ENCODE peak calls at places on chromosome 15, in seven cellular contexts. C, S, I, X, Y, K and M are unnamed samples.

GRCh38 chr15:94000603-94001002 is 230.8 kb upstream of the MCTP2 start:
- DNase-seq in K (no peak), X (no peak), Y (peak; percentile 22), S (no peak), C (no peak), I (no peak), M (no peak)

GRCh38 chr15:28889346-28889745 is 3.6 kb downstream of the APBA2 start:
- DNase-seq in S (peak; percentile 31), I (no peak), X (no peak), K (no peak), Y (no peak), C (no peak), M (no peak)

GRCh38 chr15:66738116-66738515 is 36.1 kb downstream of the SMAD6 start:
- DNase-seq in Y (no peak), S (peak; percentile 23), X (no peak), I (no peak), C (no peak), K (no peak), M (no peak)

GRCh38 chr15:60695713-60696522 is 217.0 kb upstream of the ICE2 start:
- DNase-seq in I (no peak), S (no peak), K (peak; percentile 47), X (no peak), C (no peak), Y (no peak), M (no peak)

GRCh38 chr15:56295433-56295832 is 51.8 kb upstream of the RFX7 start:
- DNase-seq in Y (no peak), I (no peak), X (no peak), K (no peak), S (no peak), C (no peak), M (no peak)

GRCh38 chr15:90047956-90048575 is 46.9 kb downstream of the ZNF710 start:
- DNase-seq in Y (no peak), I (no peak), K (peak; percentile 19), C (no peak), S (peak; percentile 58), X (no peak), M (no peak)

GRCh38 chr15:45958924-45959323 is 324.1 kb downstream of the SQOR start:
- DNase-seq in X (no peak), K (no peak), I (no peak), S (no peak), C (no peak), Y (no peak), M (no peak)

GRCh38 chr15:63327648-63328421 is 50.4 kb downstream of the APH1B start:
- DNase-seq in Y (no peak), S (no peak), K (no peak), C (no peak), I (no peak), X (no peak), M (peak; percentile 26)

GRCh38 chr15:52186651-52187486 is 4.3 kb downstream of the GNB5 start:
- DNase-seq in I (peak; percentile 43), X (no peak), C (no peak), S (no peak), Y (no peak), K (no peak), M (peak; percentile 13)

GRCh38 chr15:31365655-31366127 is 39.1 kb downstream of the KLF13 start:
- DNase-seq in S (peak; percentile 93), I (peak; percentile 82), K (peak; percentile 38), X (no peak), Y (peak; percentile 82), C (peak; percentile 96), M (peak; percentile 97)
- TF ChIP-seq CTCF in S (peak; percentile 41), I (peak; percentile 9), K (no peak), X (no peak), Y (peak; percentile 44), C (peak; percentile 45), M (peak; percentile 45)

GRCh38 chr15:78070049-78070698 is 7.3 kb downstream of the TBC1D2B start:
- DNase-seq in K (no peak), C (peak; percentile 56), X (no peak), Y (no peak), I (no peak), S (no peak), M (no peak)

GRCh38 chr15:78071378-78071777 is 6.1 kb downstream of the TBC1D2B start:
- DNase-seq in X (no peak), Y (no peak), K (no peak), S (no peak), I (no peak), C (no peak), M (no peak)

GRCh38 chr15:78069630-78070029 is 7.9 kb downstream of the TBC1D2B start:
- DNase-seq in Y (no peak), C (no peak), K (no peak), S (no peak), I (no peak), X (no peak), M (no peak)

GRCh38 chr15:78067328-78068241 is 9.9 kb downstream of the TBC1D2B start:
- DNase-seq in I (no peak), Y (no peak), K (peak; percentile 39), C (no peak), S (peak; percentile 78), X (no peak), M (no peak)

DNA sequence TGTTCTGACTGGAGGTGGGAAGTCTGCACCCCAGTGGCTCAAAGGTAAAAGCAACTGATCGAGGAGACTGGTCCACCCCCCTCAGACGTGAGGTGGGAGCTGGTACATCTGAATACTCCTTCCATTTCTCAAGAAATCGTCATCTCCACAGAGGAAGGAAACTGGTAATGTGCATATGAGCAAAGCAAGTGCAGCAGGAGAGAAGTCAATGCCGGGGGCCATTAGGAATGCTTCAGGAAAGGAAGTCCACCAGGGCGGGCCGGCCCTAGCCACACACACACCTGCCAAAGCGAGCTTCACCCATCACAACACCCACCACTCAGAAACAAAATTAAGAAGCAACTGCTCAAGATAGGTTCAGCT is 8.5 kb downstream of the TBC1D2B start:
- DNase-seq in Y (no peak), K (no peak), S (no peak), C (no peak), X (no peak), I (no peak), M (no peak)
- H3K4me3 ChIP-seq in Y (no peak overlapping the region), K (no peak overlapping the region), S (no peak overlapping the region), C (no peak overlapping the region), X (no peak overlapping the region), I (no peak overlapping the region), M (no peak overlapping the region)

GRCh38 chr15:85419200-85419599 is 38.8 kb downstream of the AKAP13 start:
- DNase-seq in X (no peak), K (peak; percentile 51), Y (no peak), I (no peak), C (no peak), S (no peak), M (no peak)
- H3K4me1 ChIP-seq in X (peaks cover 73% of the 10 kb centered on the region), K (peaks cover 13% of the 10 kb centered on the region), Y (no peaks in the 10 kb centered on the region), I (peaks cover 4% of the 10 kb centered on the region), C (peaks cover 34% of the 10 kb centered on the region), S (peaks cover 14% of the 10 kb centered on the region), M (peaks cover 22% of the 10 kb centered on the region)

DNA sequence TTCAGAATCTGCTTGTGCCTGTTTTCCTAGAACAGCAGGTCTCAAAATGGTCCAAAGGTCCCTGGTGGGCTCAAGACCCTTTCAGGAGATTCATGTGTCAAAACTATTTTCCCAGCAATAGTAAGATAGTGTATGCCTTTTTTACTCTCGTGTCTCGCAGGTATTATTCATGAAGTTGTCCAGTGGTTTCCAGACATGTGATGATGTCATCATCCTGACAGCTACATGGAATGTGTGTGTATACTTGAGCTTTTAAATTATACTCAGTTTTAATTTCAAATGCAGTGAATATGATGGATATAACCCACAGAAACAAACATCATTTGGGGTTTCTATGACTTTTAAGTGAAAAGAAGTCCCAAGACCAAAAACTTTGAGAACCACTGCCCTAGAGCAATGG is 288.6 kb downstream of the NTRK3 start:
- DNase-seq in Y (no peak), C (no peak), I (no peak), X (no peak), S (no peak), K (peak; percentile 60), M (no peak)
- TF ChIP-seq CTCF in Y (no peak), C (no peak), I (no peak), X (no peak), S (no peak), K (no peak), M (no peak)

GRCh38 chr15:98853161-98853560 is 154.4 kb downstream of the PGPEP1L start:
- DNase-seq in S (peak; percentile 79), Y (peak; percentile 82), K (peak; percentile 92), X (peak; percentile 93), C (peak; percentile 95), I (peak; percentile 84), M (peak; percentile 81)
- H3K4me3 ChIP-seq in S (peak overlapping the region; percentile 50), Y (peak overlapping the region; percentile 73), K (peak overlapping the region; percentile 72), X (peak overlapping the region; percentile 47), C (peak overlapping the region; percentile 35), I (peak overlapping the region; percentile 54), M (peak overlapping the region; percentile 65)

GRCh38 chr15:101499863-101500713 is 10.6 kb upstream of the PCSK6 start:
- DNase-seq in C (peak; percentile 68), K (no peak), X (no peak), Y (no peak), I (no peak), S (peak; percentile 94), M (no peak)
- H3K4me1 ChIP-seq in C (peaks cover 44% of the 10 kb centered on the region), K (no peaks in the 10 kb centered on the region), X (peaks cover 6% of the 10 kb centered on the region), Y (peaks cover 15% of the 10 kb centered on the region), I (peaks cover 4% of the 10 kb centered on the region), S (peaks cover 29% of the 10 kb centered on the region), M (peaks cover 22% of the 10 kb centered on the region)